ENCODE peak calls at places on chromosomes 4 and X, in eight cellular contexts. K, H, P, I, W, J, Z and B are unnamed samples.
A peak's percentile ranks its signal among the peaks of the same experiment; 100 is the strongest.

GRCh38 chr4:183356931-183357675 is 34.9 kb upstream of the CLDN24 start:
- DNase-seq in K (no peak), H (no peak), P (no peak), I (no peak), W (no peak), J (no peak), Z (no peak), B (no peak)

GRCh38 chr4:151325320-151326246 is at the start of gene SH3D19:
- DNase-seq in K (peak; percentile 60), H (peak; percentile 68), P (peak; percentile 84), I (no peak), W (peak; percentile 62), J (peak; percentile 40), Z (peak; percentile 79), B (no peak)

GRCh38 chr4:1385373-1386340 is 20.6 kb downstream of the NKX1-1 start:
- DNase-seq in K (no peak), H (no peak), P (no peak), I (no peak), W (no peak), J (no peak), Z (peak; percentile 39), B (no peak)

GRCh38 chr4:121938282-121939092 is 13.4 kb downstream of the TRPC3 start:
- DNase-seq in K (no peak), H (no peak), P (no peak), I (no peak), W (no peak), J (no peak), Z (no peak), B (no peak)

GRCh38 chr4:128451270-128451905 is 163.8 kb upstream of the PGRMC2 start:
- DNase-seq in K (no peak), H (no peak), P (no peak), I (no peak), W (no peak), J (no peak), Z (no peak), B (no peak)

GRCh38 chr4:3418029-3418762 is 23.6 kb upstream of the HGFAC start:
- DNase-seq in K (no peak), H (no peak), P (no peak), I (no peak), W (no peak), J (no peak), Z (peak; percentile 36), B (no peak)

GRCh38 chr4:77451530-77451929 is 154.1 kb upstream of the CXCL13 start:
- DNase-seq in K (no peak), H (no peak), P (no peak), I (no peak), W (no peak), J (no peak), Z (no peak), B (no peak)

GRCh38 chr4:20754091-20754490 is 53.8 kb downstream of the PACRGL start:
- DNase-seq in K (no peak), H (no peak), P (no peak), I (no peak), W (no peak), J (no peak), Z (no peak), B (no peak)

GRCh38 chr4:118888666-118889312 is at the start of gene SYNPO2:
- DNase-seq in K (peak; percentile 85), H (peak; percentile 57), P (peak; percentile 54), I (peak; percentile 54), W (peak; percentile 81), J (peak; percentile 48), Z (peak; percentile 68), B (no peak)

GRCh38 chr4:28822163-28822562 is 1898.0 kb upstream of the PCDH7 start:
- DNase-seq in K (no peak), H (no peak), P (no peak), I (no peak), W (peak; percentile 7), J (no peak), Z (no peak), B (no peak)

GRCh38 chrX:39133971-39134370 is 332.7 kb downstream of the MID1IP1 start:
- DNase-seq in K (no peak), H (no peak), P (peak; percentile 4), I (no peak), W (no peak), J (no peak), Z (no peak), B (peak; percentile 2)

GRCh38 chrX:123013141-123013540 is 170.9 kb upstream of the GRIA3 start:
- DNase-seq in K (no peak), H (no peak), P (no peak), I (no peak), W (peak; percentile 14), J (no peak), Z (no peak), B (no peak)

GRCh38 chr4:101774807-101775206 is 15.7 kb upstream of the BANK1 start:
- DNase-seq in K (no peak), H (no peak), P (peak; percentile 43), I (no peak), W (peak; percentile 60), J (no peak), Z (no peak), B (no peak)

GRCh38 chr4:127997534-127998388 is 32.6 kb downstream of the ABHD18 start:
- DNase-seq in K (no peak), H (no peak), P (peak; percentile 71), I (peak; percentile 18), W (peak; percentile 57), J (no peak), Z (no peak), B (peak; percentile 24)

GRCh38 chr4:15756361-15756861 is 21.7 kb upstream of the CD38 start:
- DNase-seq in K (no peak), H (peak; percentile 26), P (peak; percentile 37), I (no peak), W (peak; percentile 8), J (no peak), Z (no peak), B (no peak)
- TF ChIP-seq CTCF in K (no peak), H (peak; percentile 74), P (no peak), I (peak; percentile 48), W (no peak), J (no peak), Z (peak; percentile 32), B (peak; percentile 46)

GRCh38 chrX:153102436-153102835 is 30.2 kb downstream of the PNMA6A start:
- DNase-seq in K (no peak), H (no peak), P (peak; percentile 1), I (no peak), W (no peak), J (no peak), Z (no peak), B (no peak)
- H3K4me3 ChIP-seq in K (no peak overlapping the region), H (no peak overlapping the region), P (no peak overlapping the region), I (no peak overlapping the region), W (no peak overlapping the region), J (no peak overlapping the region), Z (no peak overlapping the region), B (no peak overlapping the region)

GRCh38 chr4:8155660-8156421 is 2.8 kb downstream of the ABLIM2 start:
- DNase-seq in K (no peak), H (no peak), P (no peak), I (no peak), W (no peak), J (no peak), Z (no peak), B (no peak)
- TF ChIP-seq CTCF in K (no peak), H (no peak), P (no peak), I (no peak), W (no peak), J (no peak), Z (no peak), B (no peak)

DNA sequence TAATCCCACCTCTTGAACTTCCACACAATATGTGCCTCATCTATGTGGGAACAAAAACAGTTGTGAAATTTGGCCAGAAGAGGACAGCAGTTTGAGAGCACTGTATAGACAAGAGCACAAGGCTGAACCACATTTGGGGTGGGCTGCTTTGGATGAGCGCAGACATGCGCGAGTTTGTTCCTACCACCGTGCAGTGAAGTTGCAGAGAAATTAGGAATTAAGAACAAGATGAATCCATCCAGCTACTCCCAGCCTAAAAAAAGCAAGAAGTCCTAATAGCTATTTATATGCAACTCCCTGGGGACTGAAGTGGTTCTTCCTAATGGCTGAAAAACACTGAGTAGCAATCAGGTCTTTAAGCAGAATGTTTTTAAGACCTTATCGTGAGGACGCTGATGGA is 1.0 kb downstream of the GAB3 start:
- DNase-seq in K (no peak), H (no peak), P (no peak), I (no peak), W (no peak), J (no peak), Z (no peak), B (no peak)
- H3K4me3 ChIP-seq in K (peak overlapping the region; percentile 62), H (no peak overlapping the region), P (no peak overlapping the region), I (peak overlapping the region; percentile 61), W (peak overlapping the region; percentile 44), J (peak overlapping the region; percentile 60), Z (peak overlapping the region; percentile 61), B (peak overlapping the region; percentile 61)